ENCODE peak calls at places on chromosome 9, in five cellular contexts. U is heart left ventricle, G is A549, M is astrocyte of the cerebellum, H is fibroblast of lung. E is an unnamed sample.

GRCh38 chr9:134558124-134558805 is 83.3 kb upstream of the COL5A1 start:
- DNase-seq in U (peak; percentile 5), G (no peak), M (no peak), H (no peak), E (no peak)

GRCh38 chr9:10651012-10651411 is 38.2 kb upstream of the PTPRD start:
- DNase-seq in U (no peak), G (no peak), M (no peak), H (no peak), E (no peak)

GRCh38 chr9:71076096-71076495 is 45.3 kb downstream of the TRPM3 start:
- DNase-seq in U (no peak), G (no peak), M (no peak), H (no peak), E (no peak)

GRCh38 chr9:130348341-130348740 is 82.8 kb downstream of the HMCN2 start:
- DNase-seq in U (no peak), G (no peak), M (no peak), H (no peak), E (no peak)

GRCh38 chr9:37749129-37749528 is 4.5 kb upstream of the TRMT10B start:
- DNase-seq in U (no peak), G (no peak), M (no peak), H (no peak), E (no peak)

GRCh38 chr9:117487555-117488175 is 72.8 kb upstream of the ASTN2 start:
- DNase-seq in U (peak; percentile 49), G (peak; percentile 71), M (peak; percentile 28), H (peak; percentile 20), E (no peak)

GRCh38 chr9:14415947-14416346 is 102.0 kb upstream of the NFIB start:
- DNase-seq in U (no peak), G (no peak), M (peak; percentile 62), H (peak; percentile 88), E (no peak)

GRCh38 chr9:99490736-99491135 is 268.7 kb downstream of the SEC61B start:
- DNase-seq in U (no peak), G (no peak), M (no peak), H (peak; percentile 47), E (no peak)

GRCh38 chr9:83106272-83106671 is 43.3 kb upstream of the RASEF start:
- DNase-seq in U (no peak), G (peak; percentile 4), M (no peak), H (peak; percentile 3), E (no peak)

GRCh38 chr9:110030632-110031031 is 177.3 kb downstream of the C9orf152 start:
- DNase-seq in U (no peak), G (peak; percentile 13), M (no peak), H (peak; percentile 79), E (no peak)

GRCh38 chr9:126862461-126862830 is 2.0 kb downstream of the ZBTB34 start:
- DNase-seq in U (no peak), G (no peak), M (no peak), H (no peak), E (no peak)

GRCh38 chr9:89024727-89025126 is 33.5 kb downstream of the S1PR3 start:
- DNase-seq in U (no peak), G (no peak), M (no peak), H (no peak), E (no peak)

GRCh38 chr9:109683521-109683920 is 96.5 kb upstream of the PALM2AKAP2 start:
- DNase-seq in U (no peak), G (no peak), M (no peak), H (peak; percentile 50), E (no peak)

GRCh38 chr9:5453673-5454072 is 3.3 kb downstream of the CD274 start:
- DNase-seq in U (peak; percentile 62), G (no peak), M (no peak), H (no peak), E (no peak)

GRCh38 chr9:87671478-87671877 is 54.4 kb upstream of the CTSL start:
- DNase-seq in U (no peak), G (no peak), M (no peak), H (no peak), E (no peak)

GRCh38 chr9:123457586-123457985 is 101.6 kb downstream of the CRB2 start:
- DNase-seq in U (peak; percentile 45), G (no peak), M (no peak), H (no peak), E (no peak)

GRCh38 chr9:19922476-19923118 is 133.8 kb upstream of the SLC24A2 start:
- DNase-seq in U (no peak), G (peak; percentile 50), M (peak; percentile 56), H (peak; percentile 38), E (no peak)

GRCh38 chr9:106339882-106340281 is 523.1 kb upstream of the ZNF462 start:
- DNase-seq in U (no peak), G (no peak), M (no peak), H (no peak), E (no peak)

GRCh38 chr9:110156902-110157301 is 51.1 kb downstream of the C9orf152 start:
- DNase-seq in U (no peak), G (no peak), M (peak; percentile 91), H (peak; percentile 66), E (no peak)

GRCh38 chr9:92770005-92770995 is 5.7 kb upstream of the BICD2 start:
- DNase-seq in U (peak; percentile 30), G (no peak), M (no peak), H (no peak), E (peak; percentile 88)

GRCh38 chr9:126337690-126338426 is 11.2 kb downstream of the MVB12B start:
- DNase-seq in U (no peak), G (no peak), M (no peak), H (no peak), E (no peak)

GRCh38 chr9:69193685-69194032 is 19.6 kb downstream of the TJP2 start:
- DNase-seq in U (no peak), G (peak; percentile 30), M (no peak), H (no peak), E (no peak)
- TF ChIP-seq CTCF in U (peak; percentile 6), G (no peak), M (no peak), H (peak; percentile 18), E (no peak)

DNA sequence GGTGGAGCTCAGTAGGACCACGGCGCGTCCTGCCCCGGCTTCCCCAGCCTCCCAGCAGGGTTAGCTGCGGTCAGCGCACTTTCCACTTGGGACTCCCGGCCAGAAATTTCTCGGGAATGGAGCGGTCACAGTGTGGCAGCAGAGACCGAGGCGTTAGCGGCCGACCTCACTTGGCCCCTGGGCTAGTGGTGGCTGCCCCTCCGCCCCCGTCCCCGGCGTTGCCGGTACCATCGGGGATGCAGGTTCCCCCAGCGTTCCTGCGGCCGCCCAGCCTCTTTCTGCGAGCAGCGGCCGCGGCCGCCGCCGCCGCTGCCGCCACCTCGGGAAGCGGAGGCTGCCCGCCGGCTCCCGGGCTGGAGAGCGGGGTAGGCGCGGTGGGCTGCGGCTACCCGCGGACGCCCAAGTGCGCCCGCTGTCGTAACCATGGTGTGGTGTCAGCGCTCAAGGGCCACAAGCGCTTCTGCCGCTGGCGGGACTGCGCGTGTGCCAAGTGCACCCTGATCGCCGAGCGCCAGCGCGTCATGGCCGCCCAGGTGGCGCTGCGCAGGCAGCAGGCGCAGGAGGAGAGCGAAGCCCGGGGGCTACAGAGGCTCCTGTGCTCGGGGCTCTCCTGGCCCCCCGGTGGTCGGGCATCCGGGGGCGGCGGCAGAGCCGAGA is 454 bp downstream of the DMRTA1 start:
- DNase-seq in U (peak; percentile 71), G (peak; percentile 83), M (no peak), H (peak; percentile 58), E (peak; percentile 69)
- TF ChIP-seq CTCF in U (peak; percentile 22), G (peak; percentile 53), M (peak; percentile 22), H (no peak), E (peak; percentile 15)

GRCh38 chr9:136407911-136408310 is 2.5 kb downstream of the ENTR1 start:
- DNase-seq in U (no peak), G (no peak), M (no peak), H (no peak), E (no peak)
- TF ChIP-seq CTCF in U (no peak), G (no peak), M (no peak), H (no peak), E (no peak)

DNA sequence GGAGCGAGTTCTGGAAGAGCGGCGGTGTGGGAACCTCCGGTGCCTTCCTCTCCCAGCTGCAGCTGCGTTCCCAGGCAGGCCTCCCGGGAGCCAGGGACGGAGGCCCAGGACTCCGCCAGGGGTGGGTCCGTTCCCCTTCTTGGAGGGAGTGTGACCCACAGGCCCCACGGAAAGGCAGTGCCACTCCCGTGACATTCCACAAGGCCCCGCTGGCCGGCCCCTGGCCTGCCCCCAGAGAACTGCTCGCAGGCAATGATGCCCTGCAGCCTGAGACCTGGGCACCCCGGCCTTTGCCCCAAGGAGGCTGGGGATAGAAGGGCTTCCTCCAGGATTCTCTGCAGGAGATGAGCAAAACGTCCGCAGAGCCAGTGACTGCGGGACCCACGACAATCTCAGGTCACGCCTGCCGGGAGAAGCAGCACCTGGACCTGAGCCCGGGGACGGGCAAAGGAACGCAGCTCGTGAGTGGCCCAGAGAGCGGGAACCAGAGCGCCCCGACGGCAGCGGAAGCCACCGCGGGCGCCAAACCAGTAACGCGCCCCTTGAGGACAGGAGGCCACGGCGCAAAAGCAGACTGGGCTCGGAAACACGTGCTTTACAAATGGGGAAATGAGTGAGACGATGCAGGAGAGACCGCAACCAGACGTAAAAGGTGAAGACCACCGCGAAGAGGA is 9.3 kb downstream of the OBP2B start:
- DNase-seq in U (peak; percentile 47), G (no peak), M (no peak), H (no peak), E (peak; percentile 76)
- TF ChIP-seq CTCF in U (peak; percentile 17), G (no peak), M (no peak), H (no peak), E (peak; percentile 32)

DNA sequence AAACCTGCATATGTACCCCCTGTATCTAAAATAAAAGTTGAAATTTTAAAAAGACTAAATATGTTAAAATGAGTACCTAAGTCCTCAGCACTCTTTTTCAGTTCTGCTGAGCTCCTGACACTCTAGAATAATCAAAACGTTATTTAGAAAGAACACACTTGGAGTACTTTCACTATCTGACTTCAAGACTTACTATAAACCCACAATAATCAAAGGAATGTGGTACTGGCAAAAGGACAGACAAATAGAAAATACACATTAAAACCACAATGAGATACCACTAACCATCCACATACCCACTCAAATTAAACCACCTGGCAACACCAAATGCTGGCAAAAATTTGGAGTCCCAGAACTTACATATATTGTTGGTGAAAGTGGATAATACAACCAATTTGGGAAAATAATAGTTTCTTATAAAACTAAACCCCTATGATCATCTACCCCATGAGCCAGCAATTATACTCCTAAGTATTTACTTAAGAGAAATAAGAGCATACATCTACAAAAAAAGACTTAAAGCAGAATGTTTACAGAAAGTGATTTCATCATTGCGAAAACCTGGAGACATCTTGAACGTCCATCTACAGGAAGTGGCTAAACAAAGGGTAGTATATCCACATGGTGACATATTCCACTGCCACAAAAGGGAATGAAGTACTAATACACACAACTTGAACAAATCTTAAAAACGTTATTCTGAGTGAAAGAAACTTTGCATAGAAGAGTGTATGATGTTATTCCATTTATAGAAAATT is 12.8 kb upstream of the PRSS3 start:
- DNase-seq in U (no peak), G (peak; percentile 37), M (peak; percentile 68), H (peak; percentile 82), E (no peak)
- TF ChIP-seq CTCF in U (no peak), G (no peak), M (no peak), H (no peak), E (no peak)

DNA sequence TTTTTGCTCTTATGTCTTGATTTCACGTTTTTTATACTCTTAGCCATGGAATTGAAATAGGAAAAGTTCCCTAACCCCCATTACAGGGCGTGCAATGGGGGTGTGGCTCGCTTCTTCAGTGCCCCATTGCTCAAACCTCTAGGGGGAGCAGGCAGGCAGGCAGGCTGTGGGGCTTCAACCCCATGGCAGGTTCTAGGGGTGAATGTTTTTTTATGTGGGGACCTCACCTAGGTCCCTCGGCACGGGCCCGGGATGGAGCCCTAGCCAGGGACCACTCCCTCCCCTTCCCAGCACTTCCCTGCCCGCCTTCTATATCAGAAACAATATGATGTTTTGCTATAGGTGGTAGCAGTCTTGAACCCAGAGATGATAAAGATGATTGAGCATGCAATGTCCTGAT is 221.3 kb upstream of the SMC2 start:
- DNase-seq in U (no peak), G (no peak), M (no peak), H (no peak), E (no peak)
- TF ChIP-seq CTCF in U (no peak), G (no peak), M (no peak), H (no peak), E (no peak)

E was measured in B cell.